ENCODE peak calls at places on chromosomes 12 and 14, in four cellular contexts. N is Peyer's patch, I is breast epithelium, Z is A549. B is an unnamed sample.
A peak's percentile ranks its signal among the peaks of the same experiment; 100 is the strongest.

GRCh38 chr12:45914090-45914489 is 76.3 kb downstream of the SCAF11 start:
- DNase-seq in Z (no peak), N (no peak), I (no peak), B (no peak)

GRCh38 chr12:2834581-2835491 is at the start of gene NRIP2:
- DNase-seq in I (no peak), N (no peak), Z (no peak), B (peak; percentile 42)

GRCh38 chr12:94644141-94644575 is 6.2 kb downstream of the TMCC3 start:
- DNase-seq in Z (no peak), I (no peak), N (peak; percentile 67), B (no peak)

GRCh38 chr14:58072288-58073071 is 79.5 kb downstream of the ARMH4 start:
- DNase-seq in N (peak; percentile 52), Z (peak; percentile 63), I (no peak), B (peak; percentile 34)

GRCh38 chr14:104527857-104528459 is 51.6 kb upstream of the C14orf180 start:
- DNase-seq in I (no peak), N (no peak), Z (no peak), B (no peak)

GRCh38 chr14:64806202-64806861 is 73.4 kb downstream of the SPTB start:
- DNase-seq in N (no peak), Z (peak; percentile 87), I (peak; percentile 32), B (peak; percentile 63)

GRCh38 chr12:94638521-94638920 is 11.8 kb downstream of the TMCC3 start:
- DNase-seq in I (no peak), Z (no peak), N (no peak), B (no peak)

GRCh38 chr12:91952916-91953315 is 192.7 kb downstream of the BTG1 start:
- DNase-seq in I (no peak), N (no peak), Z (no peak), B (no peak)

GRCh38 chr12:71484272-71484905 is 44.8 kb downstream of the LGR5 start:
- DNase-seq in Z (no peak), I (no peak), N (no peak), B (no peak)

GRCh38 chr12:121483950-121484349 is 84.0 kb downstream of the RNF34 start:
- DNase-seq in N (no peak), I (no peak), Z (no peak), B (no peak)

GRCh38 chr12:104650541-104650940 is 193.8 kb downstream of the CHST11 start:
- DNase-seq in I (no peak), N (no peak), Z (no peak), B (no peak)

GRCh38 chr12:106303202-106303820 is 778 bp downstream of the TCP11L2 start:
- DNase-seq in N (peak; percentile 94), Z (peak; percentile 38), I (peak; percentile 80), B (peak; percentile 84)

GRCh38 chr14:103628221-103628683 is 759 bp upstream of the KLC1 start:
- DNase-seq in I (peak; percentile 47), N (peak; percentile 89), Z (peak; percentile 72), B (peak; percentile 79)

GRCh38 chr14:95156153-95156764 is 1.1 kb downstream of the DICER1 start:
- DNase-seq in I (no peak), Z (no peak), N (no peak), B (peak; percentile 16)

GRCh38 chr12:62625238-62625637 is 158.6 kb downstream of the MON2 start:
- DNase-seq in N (no peak), I (no peak), Z (no peak), B (no peak)

GRCh38 chr12:49883065-49883464 is 20.6 kb downstream of the FAIM2 start:
- DNase-seq in N (no peak), I (no peak), Z (no peak), B (no peak)

GRCh38 chr12:97535582-97535981 is 73.0 kb downstream of the RMST start:
- DNase-seq in N (no peak), I (no peak), Z (no peak), B (no peak)

GRCh38 chr12:113320401-113320800 is 14.5 kb downstream of the SLC8B1 start:
- DNase-seq in I (no peak), N (no peak), Z (no peak), B (no peak)

GRCh38 chr14:39593339-39593738 is 161.1 kb upstream of the FBXO33 start:
- DNase-seq in I (no peak), Z (no peak), N (no peak), B (no peak)

GRCh38 chr12:118979763-118980406 is 1.5 kb upstream of the SRRM4 start:
- DNase-seq in Z (peak; percentile 75), N (peak; percentile 46), I (no peak), B (peak; percentile 56)

GRCh38 chr14:101288436-101289229 is 272.7 kb upstream of the DIO3 start:
- DNase-seq in I (no peak), Z (no peak), N (no peak), B (peak; percentile 16)

GRCh38 chr14:40630471-40630870 is 976.2 kb upstream of the LRFN5 start:
- DNase-seq in I (no peak), N (no peak), Z (no peak), B (no peak)

GRCh38 chr12:65895759-65896656 is 71.7 kb downstream of the HMGA2 start:
- DNase-seq in Z (no peak), I (no peak), N (no peak), B (no peak)

GRCh38 chr14:104985675-104986486 is at the start of gene CLBA1:
- DNase-seq in I (peak; percentile 86), Z (peak; percentile 93), N (peak; percentile 94), B (peak; percentile 86)

GRCh38 chr14:90193925-90194324 is 62.4 kb upstream of the PSMC1 start:
- DNase-seq in N (no peak), Z (no peak), I (no peak), B (no peak)

GRCh38 chr12:114691810-114692557 is 8.0 kb upstream of the TBX3 start:
- DNase-seq in Z (no peak), N (no peak), I (no peak), B (peak; percentile 57)

GRCh38 chr14:64880382-64881121 is 845 bp upstream of the SPTB start:
- DNase-seq in I (no peak), Z (peak; percentile 73), N (peak; percentile 50), B (peak; percentile 18)

GRCh38 chr14:92353447-92353846 is 30.5 kb downstream of the SLC24A4 start:
- DNase-seq in N (no peak), I (no peak), Z (no peak), B (no peak)

GRCh38 chr14:93648440-93649168 is 139.7 kb downstream of the PRIMA1 start:
- DNase-seq in I (no peak), N (no peak), Z (peak; percentile 3), B (no peak)

GRCh38 chr12:26112232-26112631 is 12.6 kb downstream of the BHLHE41 start:
- DNase-seq in N (no peak), I (no peak), Z (no peak), B (no peak)

GRCh38 chr12:26114720-26115406 is 10.0 kb downstream of the BHLHE41 start:
- DNase-seq in Z (no peak), I (no peak), N (no peak), B (no peak)

GRCh38 chr12:26113194-26113654 is 11.6 kb downstream of the BHLHE41 start:
- DNase-seq in N (no peak), I (no peak), Z (no peak), B (peak; percentile 55)

GRCh38 chr12:26112703-26113147 is 12.1 kb downstream of the BHLHE41 start:
- DNase-seq in Z (no peak), I (no peak), N (no peak), B (peak; percentile 48)

GRCh38 chr12:26113853-26114719 is 10.8 kb downstream of the BHLHE41 start:
- DNase-seq in I (peak; percentile 94), Z (peak; percentile 73), N (peak; percentile 96), B (peak; percentile 95)
- TF ChIP-seq POLR2A in I (no peak), Z (peak; percentile 57), N (peak; percentile 68), B (peak; percentile 96)

DNA sequence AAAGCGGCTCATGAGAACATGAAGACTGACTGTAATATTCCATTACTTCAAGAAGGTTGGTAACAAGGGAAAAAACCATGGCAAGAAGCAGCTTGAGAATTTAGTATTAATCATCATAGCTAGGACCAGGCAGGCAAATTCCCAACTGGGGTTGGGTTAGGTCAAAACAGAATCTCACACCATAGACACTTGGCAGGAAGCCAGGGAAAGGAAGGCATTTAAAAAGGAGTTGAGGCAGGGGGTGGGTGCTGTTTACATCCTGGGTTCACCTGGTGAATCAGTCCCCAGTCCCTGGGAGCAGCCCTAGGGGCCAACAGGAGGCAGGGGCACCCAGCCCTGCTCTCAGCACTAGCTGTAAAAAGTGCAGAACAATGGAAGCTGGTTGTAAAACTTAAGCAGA is 108.6 kb downstream of the EGLN3 start:
- DNase-seq in N (no peak), I (no peak), Z (no peak), B (no peak)
- TF ChIP-seq POLR2A in N (no peak), I (no peak), Z (no peak), B (no peak)

DNA sequence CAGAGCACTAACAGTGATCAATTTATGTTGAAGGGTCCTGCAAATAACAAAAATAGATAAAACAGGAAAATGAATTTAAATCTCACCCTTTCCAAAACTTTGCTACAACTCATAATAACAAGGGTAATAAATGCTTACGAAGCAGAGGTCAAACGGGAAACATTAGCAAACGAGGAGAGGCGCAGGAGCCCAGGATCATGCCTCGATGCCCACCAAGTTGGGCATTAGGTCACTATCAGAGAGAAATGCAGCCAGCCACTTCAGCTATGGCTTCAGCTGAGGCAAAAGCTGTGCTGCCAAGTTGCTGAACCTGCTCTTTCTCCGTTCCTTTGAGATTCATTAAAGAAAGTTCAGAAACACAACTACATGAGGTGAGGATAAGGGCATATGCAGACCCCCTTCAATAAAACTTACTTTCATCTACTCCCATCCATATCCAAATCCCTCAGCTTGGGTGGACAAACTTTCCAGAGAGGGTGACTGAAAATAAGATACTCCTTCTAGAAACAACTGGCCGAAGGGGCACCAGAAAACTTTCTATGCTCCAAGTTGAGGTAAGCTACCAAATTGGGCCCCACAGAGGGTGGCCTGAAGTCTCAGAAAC is 7.9 kb downstream of the NKX2-1 start:
- DNase-seq in N (no peak), I (no peak), Z (no peak), B (no peak)
- TF ChIP-seq POLR2A in N (no peak), I (no peak), Z (no peak), B (no peak)

DNA sequence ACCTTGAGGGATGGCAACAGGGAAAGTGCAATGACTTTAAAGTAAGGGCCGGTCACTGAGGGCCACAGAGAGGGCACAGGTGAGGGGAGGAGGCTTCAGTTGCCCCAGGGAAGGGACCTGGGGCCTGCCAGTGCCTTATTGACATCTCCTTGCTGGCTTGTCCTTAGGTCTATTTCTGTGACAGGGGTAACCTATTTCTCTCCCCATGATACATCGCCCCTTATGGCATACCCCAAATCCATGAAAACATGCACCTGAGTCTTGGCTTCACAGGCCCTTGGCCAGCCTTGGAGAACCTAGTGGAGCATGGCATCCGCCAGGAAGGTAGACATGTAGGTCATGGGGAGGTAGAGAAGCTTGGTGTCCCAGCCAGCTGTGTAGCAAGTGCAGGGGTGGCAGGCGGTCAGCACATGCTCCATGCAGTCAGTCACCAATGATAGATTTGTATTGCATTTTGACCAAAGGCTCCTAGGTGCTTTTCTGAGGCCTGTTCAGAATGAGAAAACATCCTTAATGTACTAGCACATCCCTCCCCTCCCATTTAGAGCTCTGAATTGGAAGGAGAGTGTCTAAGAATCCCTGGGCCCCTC is 23.6 kb upstream of the RDH16 start:
- DNase-seq in N (no peak), Z (no peak), I (no peak), B (no peak)
- TF ChIP-seq POLR2A in N (no peak), Z (no peak), I (no peak), B (no peak)

GRCh38 chr12:31590730-31591307 is at the start of gene DENND5B:
- DNase-seq in N (peak; percentile 89), Z (peak; percentile 64), I (peak; percentile 32), B (peak; percentile 86)
- TF ChIP-seq POLR2A in N (no peak), Z (peak; percentile 35), I (no peak), B (peak; percentile 74)